ENCODE peak calls at places on chromosomes 1 and 21, in seven cellular contexts. X, Q, N, A, B, E and M are unnamed samples.

GRCh38 chr1:3459051-3459908 is 4.8 kb downstream of the ARHGEF16 start:
- DNase-seq in X (no peak), Q (no peak), N (no peak), A (no peak), B (no peak), E (no peak), M (no peak)

GRCh38 chr1:7153464-7153863 is 368.2 kb downstream of the CAMTA1 start:
- DNase-seq in X (no peak), Q (no peak), N (no peak), A (no peak), B (no peak), E (no peak), M (no peak)

GRCh38 chr1:232868793-232869491 is 63.7 kb downstream of the MAP10 start:
- DNase-seq in X (peak; percentile 82), Q (peak; percentile 75), N (peak; percentile 67), A (no peak), B (no peak), E (no peak), M (no peak)

GRCh38 chr1:214331827-214332423 is 51.0 kb downstream of the SMYD2 start:
- DNase-seq in X (no peak), Q (peak; percentile 55), N (no peak), A (no peak), B (peak; percentile 73), E (peak; percentile 31), M (peak; percentile 47)

GRCh38 chr1:31723828-31724359 is 20.1 kb upstream of the COL16A1 start:
- DNase-seq in X (peak; percentile 81), Q (peak; percentile 89), N (no peak), A (no peak), B (peak; percentile 95), E (no peak), M (peak; percentile 34)

GRCh38 chr1:212070720-212071302 is 35.3 kb downstream of the DTL start:
- DNase-seq in X (no peak), Q (peak; percentile 20), N (no peak), A (no peak), B (peak; percentile 43), E (no peak), M (no peak)

GRCh38 chr1:95572962-95573361 is 339.0 kb downstream of the RWDD3 start:
- DNase-seq in X (no peak), Q (no peak), N (no peak), A (no peak), B (no peak), E (no peak), M (no peak)

GRCh38 chr1:78577257-78578100 is 42.8 kb upstream of the IFI44L start:
- DNase-seq in X (no peak), Q (no peak), N (no peak), A (no peak), B (no peak), E (no peak), M (no peak)

GRCh38 chr1:184485731-184486723 is 99.2 kb downstream of the C1orf21 start:
- DNase-seq in X (peak; percentile 38), Q (no peak), N (no peak), A (no peak), B (no peak), E (no peak), M (no peak)

GRCh38 chr1:56911539-56911938 is 54.3 kb downstream of the C8B start:
- DNase-seq in X (no peak), Q (no peak), N (no peak), A (no peak), B (no peak), E (no peak), M (no peak)

GRCh38 chr1:32241011-32241763 is 5.8 kb upstream of the FAM167B start:
- DNase-seq in X (peak; percentile 44), Q (no peak), N (peak; percentile 85), A (no peak), B (peak; percentile 77), E (no peak), M (no peak)

GRCh38 chr1:56060901-56061300 is 518.5 kb downstream of the PLPP3 start:
- DNase-seq in X (no peak), Q (no peak), N (no peak), A (no peak), B (no peak), E (no peak), M (no peak)

GRCh38 chr1:53521900-53522552 is 62.8 kb downstream of the DMRTB1 start:
- DNase-seq in X (no peak), Q (no peak), N (no peak), A (no peak), B (no peak), E (no peak), M (no peak)

GRCh38 chr1:179036844-179037465 is 11.3 kb downstream of the FAM20B start:
- DNase-seq in X (peak; percentile 93), Q (peak; percentile 8), N (no peak), A (no peak), B (no peak), E (no peak), M (peak; percentile 12)

GRCh38 chr1:114456586-114456985 is 54.4 kb downstream of the TRIM33 start:
- DNase-seq in X (no peak), Q (no peak), N (no peak), A (no peak), B (no peak), E (no peak), M (no peak)

GRCh38 chr21:15895142-15896106 is 165.6 kb downstream of the USP25 start:
- DNase-seq in X (no peak), Q (no peak), N (no peak), A (no peak), B (no peak), E (no peak), M (no peak)

GRCh38 chr1:111911036-111911435 is 78.4 kb downstream of the KCND3 start:
- DNase-seq in X (no peak), Q (no peak), N (no peak), A (no peak), B (no peak), E (no peak), M (no peak)

GRCh38 chr1:59427155-59427554 is 130.3 kb downstream of the FGGY start:
- DNase-seq in X (peak; percentile 96), Q (peak; percentile 69), N (no peak), A (no peak), B (no peak), E (no peak), M (no peak)

GRCh38 chr21:14876464-14876863 is 188.3 kb downstream of the NRIP1 start:
- DNase-seq in X (no peak), Q (no peak), N (no peak), A (no peak), B (no peak), E (no peak), M (no peak)

GRCh38 chr1:227305894-227306626 is 12.2 kb downstream of the CDC42BPA start:
- DNase-seq in X (no peak), Q (no peak), N (no peak), A (no peak), B (no peak), E (no peak), M (no peak)

GRCh38 chr1:196437671-196438070 is 170.6 kb downstream of the KCNT2 start:
- DNase-seq in X (no peak), Q (no peak), N (no peak), A (no peak), B (no peak), E (no peak), M (no peak)

GRCh38 chr1:65525297-65526048 is 105.0 kb downstream of the LEPR start:
- DNase-seq in X (no peak), Q (no peak), N (no peak), A (no peak), B (peak; percentile 61), E (no peak), M (no peak)

GRCh38 chr1:212219679-212220463 is 65.3 kb upstream of the PPP2R5A start:
- DNase-seq in X (no peak), Q (no peak), N (no peak), A (no peak), B (peak; percentile 51), E (no peak), M (no peak)

GRCh38 chr1:224666911-224667310 is 50.8 kb downstream of the CNIH3 start:
- DNase-seq in X (no peak), Q (no peak), N (no peak), A (no peak), B (no peak), E (no peak), M (no peak)

GRCh38 chr1:185603158-185603557 is 131.0 kb upstream of the HMCN1 start:
- DNase-seq in X (no peak), Q (no peak), N (no peak), A (no peak), B (no peak), E (no peak), M (no peak)

GRCh38 chr1:236280438-236281285 is 1.1 kb downstream of the ERO1B start:
- DNase-seq in X (no peak), Q (no peak), N (peak; percentile 66), A (no peak), B (peak; percentile 38), E (peak; percentile 11), M (peak; percentile 29)

GRCh38 chr1:214660900-214661299 is 57.9 kb downstream of the CENPF start:
- DNase-seq in X (no peak), Q (no peak), N (no peak), A (no peak), B (peak; percentile 19), E (no peak), M (no peak)

GRCh38 chr1:17588048-17588781 is 48.7 kb downstream of the ARHGEF10L start:
- DNase-seq in X (peak; percentile 62), Q (no peak), N (peak; percentile 94), A (no peak), B (peak; percentile 39), E (no peak), M (no peak)
- H3K27ac ChIP-seq in X (peak overlapping the region; percentile 66), Q (peak overlapping the region; percentile 84), N (peak overlapping the region; percentile 100), A (peak overlapping the region; percentile 52), B (peak overlapping the region; percentile 79), E (no peak overlapping the region), M (no peak overlapping the region)

GRCh38 chr1:19405195-19405760 is 80.1 kb downstream of the CAPZB start:
- DNase-seq in X (no peak), Q (no peak), N (no peak), A (no peak), B (peak; percentile 72), E (no peak), M (no peak)
- TF ChIP-seq CTCF in X (no peak), Q (no peak), N (peak; percentile 10), A (no peak), B (peak; percentile 46), E (no peak), M (no peak)

DNA sequence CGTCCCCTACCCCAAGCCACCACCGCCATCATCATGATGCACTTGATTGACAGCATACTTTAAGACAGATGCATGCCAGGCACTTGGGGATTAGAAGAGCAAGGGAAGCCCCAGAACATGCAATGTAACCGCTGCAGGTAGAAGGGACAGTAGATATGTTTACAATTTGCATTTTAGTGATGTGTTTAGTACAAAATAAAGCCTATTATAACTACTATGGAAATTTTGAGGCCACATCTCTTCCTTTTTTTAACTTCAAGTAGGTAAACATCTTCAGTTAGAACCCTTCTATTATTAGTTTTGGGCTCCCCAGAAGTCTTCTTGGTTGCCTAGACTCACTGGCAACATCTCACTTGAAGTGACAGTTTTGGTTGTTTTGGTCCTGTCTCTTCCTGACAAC is 25.3 kb downstream of the CR1L start:
- DNase-seq in X (no peak), Q (no peak), N (no peak), A (no peak), B (no peak), E (no peak), M (no peak)
- H3K27ac ChIP-seq in X (no peak overlapping the region), Q (no peak overlapping the region), N (no peak overlapping the region), A (no peak overlapping the region), B (no peak overlapping the region), E (no peak overlapping the region), M (no peak overlapping the region)

GRCh38 chr1:23354260-23354659 is 10.2 kb upstream of the HNRNPR start:
- DNase-seq in X (no peak), Q (no peak), N (no peak), A (no peak), B (no peak), E (no peak), M (no peak)
- TF ChIP-seq CTCF in X (no peak), Q (no peak), N (no peak), A (no peak), B (no peak), E (no peak), M (no peak)

GRCh38 chr21:45225041-45225740 is 62.5 kb downstream of the POFUT2 start:
- DNase-seq in X (no peak), Q (no peak), N (no peak), A (no peak), B (no peak), E (no peak), M (no peak)
- H3K27ac ChIP-seq in X (no peak overlapping the region), Q (no peak overlapping the region), N (no peak overlapping the region), A (no peak overlapping the region), B (no peak overlapping the region), E (no peak overlapping the region), M (no peak overlapping the region)